ENCODE peak calls at places on chromosomes 6 and 20, in four cellular contexts. R is HCT116, V is HepG2, Q is K562. I is an unnamed sample.

GRCh38 chr6:109743739-109744138 is 52.6 kb downstream of the FIG4 start:
- DNase-seq in V (no peak), Q (no peak), R (no peak), I (peak)

GRCh38 chr6:25035451-25036435 is 100.0 kb upstream of the RIPOR2 start:
- DNase-seq in Q (peak), R (no peak), V (no peak), I (no peak)

GRCh38 chr20:41371361-41371760 is 4.7 kb upstream of the EMILIN3 start:
- DNase-seq in Q (no peak), R (no peak), V (no peak), I (no peak)

GRCh38 chr6:123668965-123669591 is 32.3 kb upstream of the TRDN start:
- DNase-seq in Q (no peak), V (no peak), R (no peak), I (no peak)

GRCh38 chr20:48283470-48284110 is 498.3 kb upstream of the SULF2 start:
- DNase-seq in V (peak), Q (no peak), R (no peak), I (peak)

GRCh38 chr6:96624957-96625356 is 62.0 kb downstream of the FHL5 start:
- DNase-seq in Q (no peak), R (no peak), V (no peak), I (no peak)

GRCh38 chr6:95686272-95686671 is 108.9 kb downstream of the MANEA start:
- DNase-seq in V (no peak), R (no peak), Q (no peak), I (no peak)

GRCh38 chr6:15861486-15861885 is 198.7 kb upstream of the DTNBP1 start:
- DNase-seq in V (no peak), Q (no peak), R (no peak), I (no peak)

GRCh38 chr6:39430968-39431523 is 108.5 kb upstream of the KCNK16 start:
- DNase-seq in R (no peak), Q (no peak), V (no peak), I (no peak)

DNA sequence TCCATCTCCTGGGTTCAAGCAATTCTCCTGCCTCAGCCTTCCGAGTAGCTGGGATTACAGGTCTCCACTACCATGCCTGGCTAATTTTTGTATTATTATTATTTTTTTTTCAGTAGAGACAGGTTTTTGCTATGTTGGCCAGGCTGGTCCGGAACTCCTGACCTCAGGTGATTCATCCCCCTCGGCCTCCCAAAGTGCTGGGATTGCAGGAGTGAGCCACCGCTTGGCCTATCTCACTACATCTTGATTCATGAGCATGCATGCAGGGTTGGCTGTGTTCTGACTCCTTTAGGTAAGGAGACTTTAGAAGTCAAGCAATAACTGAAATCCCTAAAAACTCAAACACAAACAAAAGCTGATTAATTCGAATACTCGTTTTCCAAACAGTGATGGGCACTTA is 80.9 kb downstream of the GJA1 start:
- DNase-seq in Q (no peak), V (no peak), R (no peak), I (no peak)
- H3K4me3 ChIP-seq in Q (no peak), V (no peak), R (no peak), I (no peak)

DNA sequence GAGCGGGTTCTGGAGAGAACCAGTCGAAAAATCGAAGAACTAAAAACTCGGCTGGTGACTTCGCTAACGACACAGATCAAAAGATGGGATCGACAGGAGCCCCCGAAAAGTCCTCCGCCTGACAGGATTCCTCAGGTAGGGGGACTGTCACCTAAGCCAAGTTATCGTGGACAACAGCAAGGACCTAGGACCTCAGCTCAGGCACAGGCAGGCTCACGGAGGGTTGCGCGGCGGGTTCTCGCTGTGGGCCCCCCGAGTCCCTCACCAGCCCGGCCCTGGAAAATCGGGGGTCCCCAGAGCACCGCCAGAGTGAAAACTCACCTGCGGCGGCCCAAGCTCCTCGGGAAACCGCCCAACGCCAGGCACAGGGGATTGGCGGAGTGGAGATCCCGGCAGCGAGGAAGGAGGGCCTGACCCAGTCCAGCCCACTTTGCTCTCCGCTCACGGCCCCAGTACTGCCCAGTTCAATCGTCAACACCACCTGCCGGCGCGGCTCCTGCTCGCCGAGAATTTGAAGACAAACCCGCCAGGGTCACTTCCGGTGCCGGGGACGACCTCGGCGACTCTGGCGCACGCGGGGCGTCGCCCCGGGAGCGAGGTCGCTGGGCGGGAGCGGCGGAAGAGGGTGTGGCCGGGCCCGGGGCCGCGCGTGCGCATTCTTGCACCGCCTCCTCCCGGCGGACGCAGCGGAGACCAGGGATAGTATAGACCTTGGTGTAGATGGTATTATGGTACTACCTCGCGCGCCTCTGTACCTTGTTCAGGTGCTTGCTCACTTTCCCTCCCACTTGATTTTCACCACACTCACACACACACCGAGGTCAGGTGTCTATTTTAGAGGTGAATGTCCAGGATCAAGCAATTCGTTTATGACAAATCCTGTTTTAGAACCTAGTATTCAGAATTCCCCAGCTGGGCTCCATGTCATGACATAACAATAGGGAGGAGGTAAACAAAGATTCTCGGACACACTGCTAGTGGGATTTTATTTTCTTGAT is at the start of gene KATNA1:
- DNase-seq in V (peak), R (peak), Q (peak), I (peak)
- TF ChIP-seq TCF7L2 in V (no peak), R (peak), Q (no peak), I (no peak)

DNA sequence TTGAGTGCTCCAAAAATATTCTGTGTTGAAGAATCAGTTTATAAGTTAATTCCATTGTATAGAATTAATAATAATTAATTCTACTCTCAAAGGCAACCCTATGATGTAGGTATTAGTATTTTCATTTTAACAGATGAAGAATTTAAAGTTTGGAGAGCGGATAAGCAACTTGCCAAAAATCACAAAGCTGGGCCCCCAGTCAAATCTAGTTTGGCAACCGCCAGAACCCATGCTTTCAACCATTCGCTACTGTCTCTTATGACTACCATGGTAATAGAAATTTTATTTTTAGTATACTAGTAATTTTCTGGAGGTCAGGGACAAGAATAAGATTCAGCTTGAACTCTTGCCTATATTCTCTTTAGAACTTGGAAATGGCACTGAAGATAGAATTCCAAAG is 229.8 kb downstream of the IBTK start:
- DNase-seq in Q (no peak), R (no peak), V (no peak), I (no peak)
- H3K27ac ChIP-seq in Q (no peak), R (no peak), V (no peak), I (no peak)

GRCh38 chr20:35277531-35278395 is at the start of gene MMP24OS:
- DNase-seq in V (no peak), Q (peak), R (peak), I (peak)
- H3K4me3 ChIP-seq in V (no peak), Q (peak), R (peak), I (peak)

DNA sequence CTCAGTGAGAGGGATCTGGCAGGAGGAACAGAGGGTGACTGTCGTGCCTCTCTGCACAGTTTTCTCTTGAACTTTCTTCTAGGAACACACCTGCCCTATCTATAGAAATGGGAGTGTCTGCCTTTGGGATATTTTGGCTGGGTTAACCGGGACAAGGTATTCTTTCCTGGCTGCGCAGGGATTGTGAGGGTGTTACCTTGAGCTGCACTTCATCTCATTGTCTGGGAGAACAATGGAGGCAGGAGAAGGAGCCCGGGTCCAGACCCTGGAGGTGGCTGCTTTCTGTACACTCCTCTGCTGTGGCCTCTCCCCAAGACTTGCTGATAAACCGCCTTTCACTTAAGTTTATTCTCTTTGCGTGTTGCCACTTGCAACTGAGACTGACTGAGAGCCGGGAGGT is 192.8 kb downstream of the TBXT start:
- DNase-seq in V (no peak), Q (no peak), R (no peak), I (no peak)
- TF ChIP-seq TCF7L2 in V (no peak), Q (no peak), R (no peak), I (no peak)

GRCh38 chr6:105330364-105330763 is 72.5 kb downstream of the PREP start:
- DNase-seq in V (no peak), R (no peak), Q (no peak), I (no peak)

GRCh38 chr6:105324386-105325000 is 78.4 kb downstream of the PREP start:
- DNase-seq in R (no peak), V (no peak), Q (no peak), I (no peak)

GRCh38 chr6:105326838-105327745 is 75.8 kb downstream of the PREP start:
- DNase-seq in Q (no peak), V (no peak), R (peak), I (peak)

GRCh38 chr6:105322499-105323231 is 80.2 kb downstream of the PREP start:
- DNase-seq in V (no peak), R (no peak), Q (no peak), I (no peak)

GRCh38 chr6:105326216-105326615 is 76.7 kb downstream of the PREP start:
- DNase-seq in Q (no peak), R (peak), V (peak), I (no peak)
- H3K27ac ChIP-seq in Q (no peak), R (peak), V (no peak), I (no peak)

GRCh38 chr20:5168582-5169396 is 42.0 kb downstream of the CDS2 start:
- DNase-seq in R (no peak), V (no peak), Q (no peak), I (no peak)
- H3K4me3 ChIP-seq in R (peak), V (no peak), Q (no peak), I (no peak)

GRCh38 chr6:34914358-34914757 is 25.3 kb downstream of the ANKS1A start:
- DNase-seq in Q (no peak), R (no peak), V (no peak), I (no peak)
- TF ChIP-seq TCF7L2 in Q (no peak), R (no peak), V (no peak), I (no peak)

GRCh38 chr20:38986663-38987062 is 24.5 kb downstream of the DHX35 start:
- DNase-seq in V (no peak), Q (no peak), R (no peak), I (no peak)
- H3K27ac ChIP-seq in V (no peak), Q (no peak), R (no peak), I (no peak)

DNA sequence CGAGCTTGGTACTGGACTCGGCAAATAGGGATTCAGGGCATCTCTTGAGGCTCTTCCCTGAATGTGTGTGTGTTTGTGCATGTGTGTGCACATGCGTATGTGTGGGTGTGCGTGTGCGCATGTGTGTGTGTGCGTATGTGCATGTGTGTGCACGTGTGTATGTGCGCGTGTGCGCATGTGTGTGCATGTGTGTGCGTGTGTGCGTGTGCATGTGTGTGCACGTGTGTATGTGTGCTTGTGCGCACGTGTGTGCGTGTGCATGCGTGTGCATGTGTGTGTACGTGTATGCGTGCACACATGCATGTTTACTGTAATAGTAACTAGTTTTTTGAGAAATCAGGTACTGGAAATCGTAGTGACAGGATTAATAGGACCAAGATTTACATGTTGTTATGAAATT is 117.7 kb downstream of the SMOC2 start:
- DNase-seq in Q (no peak), V (no peak), R (no peak), I (no peak)
- H3K4me3 ChIP-seq in Q (no peak), V (no peak), R (no peak), I (no peak)